ENCODE peak calls at places on chromosomes 6 and 20, in four cellular contexts. One of them, this sample, is unnamed.

GRCh38 chr20:58982406-58983114 is 1.5 kb downstream of the NELFCD start:
- DNase-seq in ovary: no peak
- DNase-seq in suprapubic skin: no peak
- DNase-seq in HepG2: no peak
- DNase-seq in this sample: no peak

GRCh38 chr6:127923135-127923534 is 22.3 kb upstream of the THEMIS start:
- DNase-seq in ovary: no peak
- DNase-seq in suprapubic skin: no peak
- DNase-seq in HepG2: no peak
- DNase-seq in this sample: no peak

GRCh38 chr6:14865609-14866100 is 380.2 kb upstream of the JARID2 start:
- DNase-seq in ovary: no peak
- DNase-seq in suprapubic skin: no peak
- DNase-seq in HepG2: no peak
- DNase-seq in this sample: no peak

GRCh38 chr6:12490904-12491571 is 200.9 kb downstream of the EDN1 start:
- DNase-seq in ovary: no peak
- DNase-seq in suprapubic skin: no peak
- DNase-seq in HepG2: no peak
- DNase-seq in this sample: no peak

GRCh38 chr6:53437557-53438202 is 88.9 kb upstream of the ELOVL5 start:
- DNase-seq in ovary: no peak
- DNase-seq in suprapubic skin: no peak
- DNase-seq in HepG2: peak; percentile 71
- DNase-seq in this sample: no peak

GRCh38 chr6:113856011-113856551 is 1.1 kb upstream of the MARCKS start:
- DNase-seq in ovary: peak; percentile 40
- DNase-seq in suprapubic skin: no peak
- DNase-seq in HepG2: no peak
- DNase-seq in this sample: peak; percentile 39

GRCh38 chr6:56804996-56805395 is 149.9 kb upstream of the BEND6 start:
- DNase-seq in ovary: no peak
- DNase-seq in suprapubic skin: no peak
- DNase-seq in HepG2: no peak
- DNase-seq in this sample: no peak

GRCh38 chr20:10171864-10172751 is 46.5 kb upstream of the SNAP25 start:
- DNase-seq in ovary: peak; percentile 69
- DNase-seq in suprapubic skin: no peak
- DNase-seq in HepG2: no peak
- DNase-seq in this sample: peak; percentile 22

GRCh38 chr6:20274115-20274514 is 61.8 kb upstream of the MBOAT1 start:
- DNase-seq in ovary: no peak
- DNase-seq in suprapubic skin: no peak
- DNase-seq in HepG2: no peak
- DNase-seq in this sample: no peak

GRCh38 chr6:108408453-108408852 is 113.6 kb downstream of the AFG1L start:
- DNase-seq in ovary: no peak
- DNase-seq in suprapubic skin: no peak
- DNase-seq in HepG2: peak; percentile 20
- DNase-seq in this sample: no peak

GRCh38 chr6:63804381-63804956 is 168.9 kb downstream of the PHF3 start:
- DNase-seq in ovary: no peak
- DNase-seq in suprapubic skin: no peak
- DNase-seq in HepG2: no peak
- DNase-seq in this sample: no peak
- TF ChIP-seq EP300 in ovary: no peak
- TF ChIP-seq EP300 in suprapubic skin: no peak
- TF ChIP-seq EP300 in HepG2: no peak
- TF ChIP-seq EP300 in this sample: no peak

GRCh38 chr6:43707767-43708166 is 20.2 kb upstream of the MRPS18A start:
- DNase-seq in ovary: no peak
- DNase-seq in suprapubic skin: no peak
- DNase-seq in HepG2: no peak
- DNase-seq in this sample: no peak

GRCh38 chr6:43706788-43707187 is 19.2 kb upstream of the MRPS18A start:
- DNase-seq in ovary: no peak
- DNase-seq in suprapubic skin: no peak
- DNase-seq in HepG2: peak; percentile 59
- DNase-seq in this sample: no peak

GRCh38 chr6:43709654-43710303 is 22.2 kb upstream of the MRPS18A start:
- DNase-seq in ovary: no peak
- DNase-seq in suprapubic skin: no peak
- DNase-seq in HepG2: no peak
- DNase-seq in this sample: peak; percentile 7

GRCh38 chr6:43707269-43707668 is 19.7 kb upstream of the MRPS18A start:
- DNase-seq in ovary: no peak
- DNase-seq in suprapubic skin: no peak
- DNase-seq in HepG2: no peak
- DNase-seq in this sample: no peak

DNA sequence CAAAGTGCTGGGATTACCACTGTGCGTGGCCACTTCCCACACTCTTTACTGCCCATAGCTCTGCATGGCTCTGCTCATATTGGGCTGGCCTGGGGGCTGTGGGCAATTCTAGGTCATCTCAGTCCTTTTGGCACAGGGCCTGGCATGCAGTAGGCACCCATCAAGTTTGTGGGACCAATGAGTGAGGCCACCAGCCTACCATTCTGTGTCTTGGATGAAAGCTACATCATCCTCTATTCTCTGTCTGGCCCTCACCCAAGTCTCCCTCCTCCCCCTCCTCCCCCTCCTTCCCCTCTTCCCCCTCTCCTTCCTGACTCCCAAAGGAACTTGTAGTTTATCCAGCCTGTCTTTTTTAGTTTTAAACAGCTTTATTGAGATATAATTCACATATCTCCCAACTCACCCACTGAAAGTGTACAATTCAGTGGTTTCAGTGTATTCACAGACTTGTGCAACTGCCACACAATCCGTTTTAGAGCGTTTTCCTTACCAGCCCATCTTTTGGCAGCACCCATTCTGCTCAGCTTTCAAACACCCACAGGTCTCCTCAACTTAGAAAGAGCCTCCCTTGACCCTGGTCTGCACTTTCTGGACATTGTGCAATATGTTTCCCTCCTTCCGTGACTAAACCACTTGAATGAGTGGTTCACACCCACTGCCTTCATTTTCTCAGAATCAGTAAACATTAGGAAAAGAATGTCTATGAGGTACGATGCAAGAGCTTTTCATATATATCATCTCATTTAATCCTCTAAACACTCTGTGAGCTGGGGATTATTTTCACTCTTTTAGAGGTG is 21.5 kb upstream of the MRPS18A start:
- DNase-seq in ovary: peak; percentile 62
- DNase-seq in suprapubic skin: no peak
- DNase-seq in HepG2: no peak
- DNase-seq in this sample: no peak
- H3K27ac ChIP-seq in ovary: no peak overlapping the region
- H3K27ac ChIP-seq in suprapubic skin: no peak overlapping the region
- H3K27ac ChIP-seq in HepG2: no peak overlapping the region
- H3K27ac ChIP-seq in this sample: peak overlapping the region; percentile 58

GRCh38 chr20:41048475-41049242 is 20.0 kb downstream of the TOP1 start:
- DNase-seq in ovary: no peak
- DNase-seq in suprapubic skin: no peak
- DNase-seq in HepG2: no peak
- DNase-seq in this sample: no peak
- H3K4me3 ChIP-seq in ovary: no peak overlapping the region
- H3K4me3 ChIP-seq in suprapubic skin: peak overlapping the region; percentile 10
- H3K4me3 ChIP-seq in HepG2: no peak overlapping the region
- H3K4me3 ChIP-seq in this sample: no peak overlapping the region

GRCh38 chr20:57560554-57561355 is at the start of gene PCK1:
- DNase-seq in ovary: peak; percentile 83
- DNase-seq in suprapubic skin: no peak
- DNase-seq in HepG2: peak; percentile 89
- DNase-seq in this sample: peak; percentile 96
- TF ChIP-seq EP300 in ovary: no peak
- TF ChIP-seq EP300 in suprapubic skin: no peak
- TF ChIP-seq EP300 in HepG2: peak; percentile 95
- TF ChIP-seq EP300 in this sample: peak; percentile 96

GRCh38 chr6:22087960-22088716 is 208.7 kb downstream of the PRL start:
- DNase-seq in ovary: no peak
- DNase-seq in suprapubic skin: no peak
- DNase-seq in HepG2: no peak
- DNase-seq in this sample: no peak
- H3K27ac ChIP-seq in ovary: no peak overlapping the region
- H3K27ac ChIP-seq in suprapubic skin: no peak overlapping the region
- H3K27ac ChIP-seq in HepG2: no peak overlapping the region
- H3K27ac ChIP-seq in this sample: no peak overlapping the region

This sample was measured in transverse colon.